ENCODE peak calls at places on chromosomes 13 and 19, in eight cellular contexts. P, E, W, L, S, G, N and J are unnamed samples.

GRCh38 chr19:58451358-58452101 is at the start of gene ZNF324B:
- DNase-seq in P (peak), E (peak), W (peak), L (peak), S (peak), G (peak), N (peak), J (peak)

GRCh38 chr19:49985926-49986325 is 25.0 kb upstream of the SIGLEC11 start:
- DNase-seq in P (no peak), E (no peak), W (no peak), L (no peak), S (no peak), G (no peak), N (no peak), J (peak)

GRCh38 chr13:93646247-93646646 is 419.6 kb downstream of the GPC6 start:
- DNase-seq in P (no peak), E (no peak), W (no peak), L (no peak), S (no peak), G (no peak), N (no peak), J (no peak)

GRCh38 chr13:40992678-40993077 is 26.4 kb downstream of the ELF1 start:
- DNase-seq in P (peak), E (no peak), W (no peak), L (no peak), S (peak), G (no peak), N (no peak), J (peak)

GRCh38 chr13:103308700-103309099 is 242.5 kb upstream of the SLC10A2 start:
- DNase-seq in P (no peak), E (no peak), W (no peak), L (no peak), S (no peak), G (no peak), N (no peak), J (no peak)

GRCh38 chr19:18478545-18479311 is 40.8 kb upstream of the ISYNA1 start:
- DNase-seq in P (no peak), E (peak), W (no peak), L (peak), S (peak), G (peak), N (peak), J (peak)

GRCh38 chr13:72458701-72459100 is 268.7 kb downstream of the MZT1 start:
- DNase-seq in P (no peak), E (no peak), W (no peak), L (peak), S (no peak), G (no peak), N (peak), J (no peak)

GRCh38 chr13:77002590-77003190 is 10.8 kb downstream of the CLN5 start:
- DNase-seq in P (peak), E (no peak), W (no peak), L (no peak), S (peak), G (no peak), N (no peak), J (peak)

GRCh38 chr13:51770160-51770559 is 33.8 kb downstream of the DHRS12 start:
- DNase-seq in P (no peak), E (no peak), W (no peak), L (no peak), S (no peak), G (no peak), N (no peak), J (no peak)

GRCh38 chr19:56393119-56394012 is at the start of gene ZNF582:
- DNase-seq in P (peak), E (peak), W (peak), L (peak), S (no peak), G (peak), N (peak), J (peak)

GRCh38 chr19:4993683-4994082 is 24.8 kb downstream of the KDM4B start:
- DNase-seq in P (peak), E (no peak), W (no peak), L (no peak), S (no peak), G (no peak), N (no peak), J (no peak)

GRCh38 chr19:33055718-33056117 is 9.0 kb downstream of the RHPN2 start:
- DNase-seq in P (no peak), E (no peak), W (no peak), L (peak), S (no peak), G (no peak), N (no peak), J (no peak)

GRCh38 chr13:96898855-96899254 is 95.4 kb downstream of the OXGR1 start:
- DNase-seq in P (no peak), E (no peak), W (no peak), L (no peak), S (no peak), G (no peak), N (no peak), J (no peak)

GRCh38 chr13:112346173-112346898 is 29.8 kb upstream of the SPACA7 start:
- DNase-seq in P (peak), E (no peak), W (no peak), L (no peak), S (no peak), G (no peak), N (no peak), J (no peak)

GRCh38 chr19:55076321-55076720 is 652 bp downstream of the EPS8L1 start:
- DNase-seq in P (no peak), E (no peak), W (no peak), L (no peak), S (no peak), G (no peak), N (no peak), J (no peak)

GRCh38 chr13:109336730-109337129 is 449.7 kb downstream of the IRS2 start:
- DNase-seq in P (no peak), E (no peak), W (no peak), L (peak), S (no peak), G (peak), N (no peak), J (no peak)

GRCh38 chr19:1446713-1447564 is 3.0 kb upstream of the APC2 start:
- DNase-seq in P (no peak), E (no peak), W (no peak), L (no peak), S (peak), G (no peak), N (no peak), J (no peak)

GRCh38 chr13:40648040-40648439 is 18.4 kb downstream of the FOXO1 start:
- DNase-seq in P (no peak), E (no peak), W (no peak), L (no peak), S (no peak), G (no peak), N (no peak), J (no peak)

GRCh38 chr19:17339088-17339741 is 1.9 kb downstream of the GTPBP3 start:
- DNase-seq in P (no peak), E (no peak), W (no peak), L (no peak), S (peak), G (no peak), N (peak), J (no peak)

GRCh38 chr19:49746206-49746958 is 16.7 kb downstream of the TSKS start:
- DNase-seq in P (no peak), E (no peak), W (no peak), L (no peak), S (peak), G (no peak), N (no peak), J (no peak)

GRCh38 chr19:12788682-12789097 is 2.6 kb upstream of the JUNB start:
- DNase-seq in P (no peak), E (no peak), W (no peak), L (peak), S (peak), G (no peak), N (peak), J (peak)